ENCODE peak calls at places on chromosomes 13 and 19, in eight cellular contexts. One of them, this sample, is unnamed.

GRCh38 chr19:42469311-42470239 is 26.8 kb upstream of the CXCL17 start:
- DNase-seq in activated gamma-delta T cell treated with Interleukin-2 at 50 U/mL for 16 hours: no peak
- DNase-seq in NCI-H774: no peak
- DNase-seq in stimulated activated CD4-positive, alpha-beta T cell treated with anti-CD3 and anti-CD28 coated beads, Interleukin-1b, Interleukin-23, amount 100 ng/mL, for 1 hour: no peak
- DNase-seq in AG04450: no peak
- DNase-seq in posterior vena cava: no peak
- DNase-seq in MV-4-11: peak; percentile 87
- DNase-seq in T follicular helper cell: no peak
- DNase-seq in this sample: no peak

GRCh38 chr13:114054269-114054668 is 78.2 kb downstream of the RASA3 start:
- DNase-seq in activated gamma-delta T cell treated with Interleukin-2 at 50 U/mL for 16 hours: no peak
- DNase-seq in NCI-H774: no peak
- DNase-seq in stimulated activated CD4-positive, alpha-beta T cell treated with anti-CD3 and anti-CD28 coated beads, Interleukin-1b, Interleukin-23, amount 100 ng/mL, for 1 hour: no peak
- DNase-seq in AG04450: no peak
- DNase-seq in posterior vena cava: no peak
- DNase-seq in MV-4-11: no peak
- DNase-seq in T follicular helper cell: no peak
- DNase-seq in this sample: no peak

GRCh38 chr19:50720921-50721291 is 1.3 kb upstream of the SHANK1 start:
- DNase-seq in activated gamma-delta T cell treated with Interleukin-2 at 50 U/mL for 16 hours: no peak
- DNase-seq in NCI-H774: no peak
- DNase-seq in stimulated activated CD4-positive, alpha-beta T cell treated with anti-CD3 and anti-CD28 coated beads, Interleukin-1b, Interleukin-23, amount 100 ng/mL, for 1 hour: no peak
- DNase-seq in AG04450: no peak
- DNase-seq in posterior vena cava: no peak
- DNase-seq in MV-4-11: peak; percentile 97
- DNase-seq in T follicular helper cell: no peak
- DNase-seq in this sample: no peak

GRCh38 chr19:17950310-17951150 is 16.4 kb upstream of the KCNN1 start:
- DNase-seq in activated gamma-delta T cell treated with Interleukin-2 at 50 U/mL for 16 hours: peak; percentile 51
- DNase-seq in NCI-H774: peak; percentile 3
- DNase-seq in stimulated activated CD4-positive, alpha-beta T cell treated with anti-CD3 and anti-CD28 coated beads, Interleukin-1b, Interleukin-23, amount 100 ng/mL, for 1 hour: no peak
- DNase-seq in AG04450: no peak
- DNase-seq in posterior vena cava: no peak
- DNase-seq in MV-4-11: no peak
- DNase-seq in T follicular helper cell: peak; percentile 22
- DNase-seq in this sample: peak; percentile 76

GRCh38 chr13:114061746-114062145 is 70.7 kb downstream of the RASA3 start:
- DNase-seq in activated gamma-delta T cell treated with Interleukin-2 at 50 U/mL for 16 hours: no peak
- DNase-seq in NCI-H774: no peak
- DNase-seq in stimulated activated CD4-positive, alpha-beta T cell treated with anti-CD3 and anti-CD28 coated beads, Interleukin-1b, Interleukin-23, amount 100 ng/mL, for 1 hour: no peak
- DNase-seq in AG04450: no peak
- DNase-seq in posterior vena cava: no peak
- DNase-seq in MV-4-11: no peak
- DNase-seq in T follicular helper cell: no peak
- DNase-seq in this sample: no peak

GRCh38 chr19:5046339-5047039 is 77.6 kb downstream of the KDM4B start:
- DNase-seq in activated gamma-delta T cell treated with Interleukin-2 at 50 U/mL for 16 hours: no peak
- DNase-seq in NCI-H774: peak; percentile 80
- DNase-seq in stimulated activated CD4-positive, alpha-beta T cell treated with anti-CD3 and anti-CD28 coated beads, Interleukin-1b, Interleukin-23, amount 100 ng/mL, for 1 hour: no peak
- DNase-seq in AG04450: no peak
- DNase-seq in posterior vena cava: no peak
- DNase-seq in MV-4-11: no peak
- DNase-seq in T follicular helper cell: no peak
- DNase-seq in this sample: peak; percentile 64

GRCh38 chr19:50844296-50844935 is 10.3 kb upstream of the KLK3 start:
- DNase-seq in activated gamma-delta T cell treated with Interleukin-2 at 50 U/mL for 16 hours: no peak
- DNase-seq in NCI-H774: peak; percentile 68
- DNase-seq in stimulated activated CD4-positive, alpha-beta T cell treated with anti-CD3 and anti-CD28 coated beads, Interleukin-1b, Interleukin-23, amount 100 ng/mL, for 1 hour: no peak
- DNase-seq in AG04450: no peak
- DNase-seq in posterior vena cava: no peak
- DNase-seq in MV-4-11: no peak
- DNase-seq in T follicular helper cell: no peak
- DNase-seq in this sample: peak; percentile 44

GRCh38 chr13:34035178-34035577 is 217.2 kb downstream of the RFC3 start:
- DNase-seq in activated gamma-delta T cell treated with Interleukin-2 at 50 U/mL for 16 hours: no peak
- DNase-seq in NCI-H774: no peak
- DNase-seq in stimulated activated CD4-positive, alpha-beta T cell treated with anti-CD3 and anti-CD28 coated beads, Interleukin-1b, Interleukin-23, amount 100 ng/mL, for 1 hour: no peak
- DNase-seq in AG04450: no peak
- DNase-seq in posterior vena cava: no peak
- DNase-seq in MV-4-11: no peak
- DNase-seq in T follicular helper cell: no peak
- DNase-seq in this sample: no peak

GRCh38 chr19:11033763-11034162 is 55.5 kb upstream of the LDLR start:
- DNase-seq in activated gamma-delta T cell treated with Interleukin-2 at 50 U/mL for 16 hours: no peak
- DNase-seq in NCI-H774: no peak
- DNase-seq in stimulated activated CD4-positive, alpha-beta T cell treated with anti-CD3 and anti-CD28 coated beads, Interleukin-1b, Interleukin-23, amount 100 ng/mL, for 1 hour: no peak
- DNase-seq in AG04450: no peak
- DNase-seq in posterior vena cava: no peak
- DNase-seq in MV-4-11: no peak
- DNase-seq in T follicular helper cell: no peak
- DNase-seq in this sample: no peak

GRCh38 chr13:26132756-26133155 is 80.9 kb upstream of the SHISA2 start:
- DNase-seq in activated gamma-delta T cell treated with Interleukin-2 at 50 U/mL for 16 hours: no peak
- DNase-seq in NCI-H774: no peak
- DNase-seq in stimulated activated CD4-positive, alpha-beta T cell treated with anti-CD3 and anti-CD28 coated beads, Interleukin-1b, Interleukin-23, amount 100 ng/mL, for 1 hour: no peak
- DNase-seq in AG04450: no peak
- DNase-seq in posterior vena cava: no peak
- DNase-seq in MV-4-11: no peak
- DNase-seq in T follicular helper cell: no peak
- DNase-seq in this sample: no peak

GRCh38 chr13:76991432-76991795 is 467 bp upstream of the CLN5 start:
- DNase-seq in activated gamma-delta T cell treated with Interleukin-2 at 50 U/mL for 16 hours: peak; percentile 78
- DNase-seq in NCI-H774: no peak
- DNase-seq in stimulated activated CD4-positive, alpha-beta T cell treated with anti-CD3 and anti-CD28 coated beads, Interleukin-1b, Interleukin-23, amount 100 ng/mL, for 1 hour: peak; percentile 32
- DNase-seq in AG04450: no peak
- DNase-seq in posterior vena cava: no peak
- DNase-seq in MV-4-11: no peak
- DNase-seq in T follicular helper cell: peak; percentile 55
- DNase-seq in this sample: peak; percentile 88

GRCh38 chr19:17627921-17628320 is 60.2 kb downstream of the UNC13A start:
- DNase-seq in activated gamma-delta T cell treated with Interleukin-2 at 50 U/mL for 16 hours: no peak
- DNase-seq in NCI-H774: no peak
- DNase-seq in stimulated activated CD4-positive, alpha-beta T cell treated with anti-CD3 and anti-CD28 coated beads, Interleukin-1b, Interleukin-23, amount 100 ng/mL, for 1 hour: no peak
- DNase-seq in AG04450: no peak
- DNase-seq in posterior vena cava: no peak
- DNase-seq in MV-4-11: no peak
- DNase-seq in T follicular helper cell: no peak
- DNase-seq in this sample: no peak

GRCh38 chr19:44762033-44762432 is 13.5 kb downstream of the BCL3 start:
- DNase-seq in activated gamma-delta T cell treated with Interleukin-2 at 50 U/mL for 16 hours: no peak
- DNase-seq in NCI-H774: no peak
- DNase-seq in stimulated activated CD4-positive, alpha-beta T cell treated with anti-CD3 and anti-CD28 coated beads, Interleukin-1b, Interleukin-23, amount 100 ng/mL, for 1 hour: no peak
- DNase-seq in AG04450: no peak
- DNase-seq in posterior vena cava: no peak
- DNase-seq in MV-4-11: peak; percentile 84
- DNase-seq in T follicular helper cell: no peak
- DNase-seq in this sample: no peak

GRCh38 chr19:42092350-42092749 is 16.4 kb downstream of the ZNF574 start:
- DNase-seq in activated gamma-delta T cell treated with Interleukin-2 at 50 U/mL for 16 hours: peak; percentile 35
- DNase-seq in NCI-H774: peak; percentile 44
- DNase-seq in stimulated activated CD4-positive, alpha-beta T cell treated with anti-CD3 and anti-CD28 coated beads, Interleukin-1b, Interleukin-23, amount 100 ng/mL, for 1 hour: no peak
- DNase-seq in AG04450: no peak
- DNase-seq in posterior vena cava: no peak
- DNase-seq in MV-4-11: peak; percentile 49
- DNase-seq in T follicular helper cell: peak; percentile 18
- DNase-seq in this sample: peak; percentile 82

GRCh38 chr13:72180253-72180952 is 313.4 kb upstream of the DACH1 start:
- DNase-seq in activated gamma-delta T cell treated with Interleukin-2 at 50 U/mL for 16 hours: no peak
- DNase-seq in NCI-H774: no peak
- DNase-seq in stimulated activated CD4-positive, alpha-beta T cell treated with anti-CD3 and anti-CD28 coated beads, Interleukin-1b, Interleukin-23, amount 100 ng/mL, for 1 hour: no peak
- DNase-seq in AG04450: no peak
- DNase-seq in posterior vena cava: no peak
- DNase-seq in MV-4-11: no peak
- DNase-seq in T follicular helper cell: no peak
- DNase-seq in this sample: no peak

GRCh38 chr13:33349996-33350826 is 64.7 kb upstream of the STARD13 start:
- DNase-seq in activated gamma-delta T cell treated with Interleukin-2 at 50 U/mL for 16 hours: no peak
- DNase-seq in NCI-H774: no peak
- DNase-seq in stimulated activated CD4-positive, alpha-beta T cell treated with anti-CD3 and anti-CD28 coated beads, Interleukin-1b, Interleukin-23, amount 100 ng/mL, for 1 hour: no peak
- DNase-seq in AG04450: no peak
- DNase-seq in posterior vena cava: peak; percentile 87
- DNase-seq in MV-4-11: no peak
- DNase-seq in T follicular helper cell: no peak
- DNase-seq in this sample: peak; percentile 88

This sample was measured in spleen.